ENCODE peak calls at places on chromosome 18, in ten cellular contexts. One of them, this sample, is unnamed.

GRCh38 chr18:51339866-51340265 is 142.4 kb upstream of the MEX3C start:
- DNase-seq in astrocyte: peak; percentile 30
- DNase-seq in GM23338: no peak
- DNase-seq in right cardiac atrium: no peak
- DNase-seq in Peyer's patch: no peak
- DNase-seq in stomach: no peak
- DNase-seq in heart left ventricle: no peak
- DNase-seq in iPS DF 6.9: no peak
- DNase-seq in lung: no peak
- DNase-seq in tibial artery: no peak
- DNase-seq in this sample: no peak

GRCh38 chr18:80159713-80160636 is 50.9 kb downstream of the ADNP2 start:
- DNase-seq in tibial artery: no peak
- DNase-seq in astrocyte: no peak
- DNase-seq in Peyer's patch: no peak
- DNase-seq in stomach: no peak
- DNase-seq in iPS DF 6.9: no peak
- DNase-seq in right cardiac atrium: peak; percentile 82
- DNase-seq in heart left ventricle: no peak
- DNase-seq in lung: no peak
- DNase-seq in GM23338: peak; percentile 81
- DNase-seq in this sample: peak; percentile 86

GRCh38 chr18:27656167-27656778 is 471.2 kb upstream of the CHST9 start:
- DNase-seq in tibial artery: no peak
- DNase-seq in Peyer's patch: no peak
- DNase-seq in stomach: no peak
- DNase-seq in iPS DF 6.9: no peak
- DNase-seq in right cardiac atrium: no peak
- DNase-seq in lung: no peak
- DNase-seq in GM23338: no peak
- DNase-seq in astrocyte: peak; percentile 73
- DNase-seq in heart left ventricle: no peak
- DNase-seq in this sample: no peak

GRCh38 chr18:51070545-51070944 is 40.5 kb downstream of the SMAD4 start:
- DNase-seq in Peyer's patch: no peak
- DNase-seq in right cardiac atrium: no peak
- DNase-seq in heart left ventricle: no peak
- DNase-seq in iPS DF 6.9: no peak
- DNase-seq in astrocyte: peak; percentile 89
- DNase-seq in tibial artery: no peak
- DNase-seq in lung: no peak
- DNase-seq in stomach: no peak
- DNase-seq in GM23338: no peak
- DNase-seq in this sample: no peak

GRCh38 chr18:28281400-28281799 is 104.5 kb upstream of the CDH2 start:
- DNase-seq in GM23338: peak; percentile 2
- DNase-seq in lung: no peak
- DNase-seq in iPS DF 6.9: no peak
- DNase-seq in heart left ventricle: no peak
- DNase-seq in stomach: no peak
- DNase-seq in Peyer's patch: no peak
- DNase-seq in right cardiac atrium: no peak
- DNase-seq in tibial artery: no peak
- DNase-seq in astrocyte: peak; percentile 4
- DNase-seq in this sample: no peak

GRCh38 chr18:79545714-79546113 is 133.9 kb upstream of the CTDP1 start:
- DNase-seq in heart left ventricle: no peak
- DNase-seq in astrocyte: no peak
- DNase-seq in lung: no peak
- DNase-seq in GM23338: no peak
- DNase-seq in right cardiac atrium: no peak
- DNase-seq in Peyer's patch: peak; percentile 34
- DNase-seq in stomach: peak; percentile 17
- DNase-seq in iPS DF 6.9: no peak
- DNase-seq in tibial artery: no peak
- DNase-seq in this sample: peak; percentile 56

GRCh38 chr18:44342167-44342566 is 338.5 kb upstream of the SETBP1 start:
- DNase-seq in tibial artery: no peak
- DNase-seq in Peyer's patch: no peak
- DNase-seq in iPS DF 6.9: no peak
- DNase-seq in astrocyte: peak; percentile 3
- DNase-seq in right cardiac atrium: peak; percentile 9
- DNase-seq in GM23338: no peak
- DNase-seq in heart left ventricle: no peak
- DNase-seq in lung: no peak
- DNase-seq in stomach: no peak
- DNase-seq in this sample: no peak

GRCh38 chr18:50820901-50821520 is 1.2 kb upstream of the MRO start:
- DNase-seq in heart left ventricle: no peak
- DNase-seq in stomach: no peak
- DNase-seq in iPS DF 6.9: no peak
- DNase-seq in lung: no peak
- DNase-seq in tibial artery: no peak
- DNase-seq in astrocyte: no peak
- DNase-seq in Peyer's patch: no peak
- DNase-seq in right cardiac atrium: no peak
- DNase-seq in GM23338: no peak
- DNase-seq in this sample: no peak

GRCh38 chr18:79685281-79685680 is 5.7 kb downstream of the CTDP1 start:
- DNase-seq in GM23338: no peak
- DNase-seq in stomach: no peak
- DNase-seq in lung: no peak
- DNase-seq in astrocyte: no peak
- DNase-seq in tibial artery: no peak
- DNase-seq in Peyer's patch: no peak
- DNase-seq in right cardiac atrium: no peak
- DNase-seq in iPS DF 6.9: no peak
- DNase-seq in heart left ventricle: no peak
- DNase-seq in this sample: peak; percentile 81

GRCh38 chr18:49839012-49839411 is 25.7 kb upstream of the ACAA2 start:
- DNase-seq in GM23338: no peak
- DNase-seq in heart left ventricle: no peak
- DNase-seq in Peyer's patch: no peak
- DNase-seq in lung: no peak
- DNase-seq in tibial artery: no peak
- DNase-seq in astrocyte: peak; percentile 79
- DNase-seq in right cardiac atrium: no peak
- DNase-seq in stomach: no peak
- DNase-seq in iPS DF 6.9: no peak
- DNase-seq in this sample: no peak

GRCh38 chr18:3886575-3887322 is 436.8 kb downstream of the TGIF1 start:
- DNase-seq in GM23338: no peak
- DNase-seq in right cardiac atrium: peak; percentile 41
- DNase-seq in stomach: no peak
- DNase-seq in astrocyte: no peak
- DNase-seq in iPS DF 6.9: no peak
- DNase-seq in lung: no peak
- DNase-seq in Peyer's patch: no peak
- DNase-seq in tibial artery: no peak
- DNase-seq in heart left ventricle: peak; percentile 33
- DNase-seq in this sample: no peak

GRCh38 chr18:35267809-35268208 is 22.2 kb downstream of the ZSCAN30 start:
- DNase-seq in tibial artery: no peak
- DNase-seq in heart left ventricle: peak; percentile 47
- DNase-seq in right cardiac atrium: peak; percentile 71
- DNase-seq in stomach: no peak
- DNase-seq in iPS DF 6.9: no peak
- DNase-seq in astrocyte: no peak
- DNase-seq in Peyer's patch: peak; percentile 79
- DNase-seq in GM23338: peak; percentile 49
- DNase-seq in lung: no peak
- DNase-seq in this sample: peak; percentile 83

GRCh38 chr18:23856466-23857175 is 157.9 kb upstream of the TTC39C start:
- DNase-seq in heart left ventricle: no peak
- DNase-seq in GM23338: no peak
- DNase-seq in astrocyte: no peak
- DNase-seq in Peyer's patch: no peak
- DNase-seq in stomach: no peak
- DNase-seq in iPS DF 6.9: no peak
- DNase-seq in tibial artery: no peak
- DNase-seq in lung: no peak
- DNase-seq in right cardiac atrium: no peak
- DNase-seq in this sample: no peak

GRCh38 chr18:50832754-50833153 is 12.9 kb upstream of the MRO start:
- DNase-seq in astrocyte: no peak
- DNase-seq in tibial artery: no peak
- DNase-seq in GM23338: no peak
- DNase-seq in right cardiac atrium: no peak
- DNase-seq in Peyer's patch: no peak
- DNase-seq in iPS DF 6.9: no peak
- DNase-seq in lung: no peak
- DNase-seq in heart left ventricle: no peak
- DNase-seq in stomach: no peak
- DNase-seq in this sample: no peak

GRCh38 chr18:59402432-59403090 is 43.5 kb upstream of the LMAN1 start:
- DNase-seq in iPS DF 6.9: peak; percentile 94
- DNase-seq in astrocyte: peak; percentile 47
- DNase-seq in stomach: peak; percentile 85
- DNase-seq in Peyer's patch: peak; percentile 75
- DNase-seq in tibial artery: peak; percentile 57
- DNase-seq in heart left ventricle: peak; percentile 67
- DNase-seq in GM23338: peak; percentile 97
- DNase-seq in lung: peak; percentile 72
- DNase-seq in right cardiac atrium: peak; percentile 76
- DNase-seq in this sample: peak; percentile 83

GRCh38 chr18:73163236-73163635 is 295.4 kb upstream of the NETO1 start:
- DNase-seq in astrocyte: no peak
- DNase-seq in GM23338: no peak
- DNase-seq in tibial artery: no peak
- DNase-seq in iPS DF 6.9: no peak
- DNase-seq in Peyer's patch: no peak
- DNase-seq in heart left ventricle: no peak
- DNase-seq in lung: no peak
- DNase-seq in right cardiac atrium: no peak
- DNase-seq in stomach: no peak
- DNase-seq in this sample: no peak

DNA sequence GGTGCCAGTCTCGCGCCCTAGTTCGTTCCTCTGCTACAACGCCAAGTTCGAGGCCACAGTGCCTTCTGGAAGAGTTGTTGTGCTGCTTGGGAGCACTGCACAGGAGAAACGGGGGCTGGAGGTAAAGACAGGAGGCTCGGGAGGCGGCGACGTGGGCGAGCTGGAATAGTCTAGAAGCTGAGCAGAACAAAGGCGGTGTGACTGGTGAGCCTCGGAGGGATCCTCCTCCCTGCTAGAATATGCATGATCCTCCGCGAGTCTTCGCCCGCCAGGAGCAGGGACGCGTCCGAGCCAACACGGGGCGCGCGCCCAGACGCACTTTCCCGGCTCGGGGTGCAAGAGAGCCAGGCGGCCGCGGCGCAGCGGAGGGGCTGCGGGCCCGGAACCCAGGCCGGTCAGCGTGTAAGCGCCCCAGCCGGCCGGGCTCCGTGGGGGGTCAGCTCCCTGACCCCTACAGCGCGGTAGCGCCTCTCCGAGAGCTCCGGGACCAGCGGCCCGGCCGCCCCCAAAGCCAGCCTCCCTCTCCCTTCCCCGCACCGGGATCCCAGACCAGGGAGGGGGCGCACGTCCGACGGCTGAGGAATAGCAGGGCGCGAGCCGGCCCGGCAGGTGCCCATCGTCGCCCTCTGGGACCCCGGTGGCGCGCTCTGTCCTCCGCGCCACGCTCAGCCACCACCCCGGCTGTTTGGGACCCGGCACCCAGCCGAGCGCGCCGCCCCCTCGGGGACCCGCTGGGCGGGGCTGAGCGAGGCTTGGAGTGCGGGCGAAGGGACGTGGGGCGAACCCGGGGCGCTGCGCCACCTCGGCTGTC is 62.4 kb downstream of the GNAL start:
- DNase-seq in astrocyte: no peak
- DNase-seq in stomach: no peak
- DNase-seq in right cardiac atrium: no peak
- DNase-seq in iPS DF 6.9: no peak
- DNase-seq in tibial artery: no peak
- DNase-seq in heart left ventricle: no peak
- DNase-seq in GM23338: peak; percentile 80
- DNase-seq in lung: no peak
- DNase-seq in Peyer's patch: no peak
- DNase-seq in this sample: no peak
- H3K4me3 ChIP-seq in astrocyte: no peak overlapping the region
- H3K4me3 ChIP-seq in stomach: peak overlapping the region; percentile 42
- H3K4me3 ChIP-seq in right cardiac atrium: peak overlapping the region; percentile 41
- H3K4me3 ChIP-seq in iPS DF 6.9: peak overlapping the region; percentile 51
- H3K4me3 ChIP-seq in tibial artery: peak overlapping the region; percentile 44
- H3K4me3 ChIP-seq in heart left ventricle: peak overlapping the region; percentile 25
- H3K4me3 ChIP-seq in GM23338: peak overlapping the region; percentile 73
- H3K4me3 ChIP-seq in lung: no peak overlapping the region
- H3K4me3 ChIP-seq in Peyer's patch: peak overlapping the region; percentile 41
- H3K4me3 ChIP-seq in this sample: peak overlapping the region; percentile 28

GRCh38 chr18:63234839-63235238 is 84.7 kb downstream of the BCL2 start:
- DNase-seq in GM23338: no peak
- DNase-seq in stomach: no peak
- DNase-seq in astrocyte: no peak
- DNase-seq in tibial artery: no peak
- DNase-seq in right cardiac atrium: no peak
- DNase-seq in Peyer's patch: no peak
- DNase-seq in heart left ventricle: no peak
- DNase-seq in lung: no peak
- DNase-seq in iPS DF 6.9: no peak
- DNase-seq in this sample: no peak
- H3K4me1 ChIP-seq in GM23338: peaks cover 25% of the 10 kb centered on the region
- H3K4me1 ChIP-seq in stomach: peaks cover 19% of the 10 kb centered on the region
- H3K4me1 ChIP-seq in astrocyte: peaks cover 16% of the 10 kb centered on the region
- H3K4me1 ChIP-seq in tibial artery: peaks cover 37% of the 10 kb centered on the region
- H3K4me1 ChIP-seq in right cardiac atrium: peaks cover 4% of the 10 kb centered on the region
- H3K4me1 ChIP-seq in Peyer's patch: peaks cover 16% of the 10 kb centered on the region
- H3K4me1 ChIP-seq in heart left ventricle: peaks cover 38% of the 10 kb centered on the region
- H3K4me1 ChIP-seq in lung: peaks cover 6% of the 10 kb centered on the region
- H3K4me1 ChIP-seq in iPS DF 6.9: peaks cover 5% of the 10 kb centered on the region
- H3K4me1 ChIP-seq in this sample: peaks cover 41% of the 10 kb centered on the region

GRCh38 chr18:31575515-31576246 is 16.0 kb upstream of the TTR start:
- DNase-seq in astrocyte: no peak
- DNase-seq in tibial artery: no peak
- DNase-seq in stomach: no peak
- DNase-seq in lung: no peak
- DNase-seq in iPS DF 6.9: no peak
- DNase-seq in Peyer's patch: no peak
- DNase-seq in GM23338: no peak
- DNase-seq in right cardiac atrium: no peak
- DNase-seq in heart left ventricle: no peak
- DNase-seq in this sample: no peak
- H3K4me3 ChIP-seq in astrocyte: no peak overlapping the region
- H3K4me3 ChIP-seq in tibial artery: no peak overlapping the region
- H3K4me3 ChIP-seq in stomach: no peak overlapping the region
- H3K4me3 ChIP-seq in lung: no peak overlapping the region
- H3K4me3 ChIP-seq in iPS DF 6.9: no peak overlapping the region
- H3K4me3 ChIP-seq in Peyer's patch: no peak overlapping the region
- H3K4me3 ChIP-seq in GM23338: no peak overlapping the region
- H3K4me3 ChIP-seq in right cardiac atrium: no peak overlapping the region
- H3K4me3 ChIP-seq in heart left ventricle: no peak overlapping the region
- H3K4me3 ChIP-seq in this sample: no peak overlapping the region

GRCh38 chr18:57889841-57890240 is 86.7 kb upstream of the ATP8B1 start:
- DNase-seq in GM23338: no peak
- DNase-seq in iPS DF 6.9: no peak
- DNase-seq in lung: no peak
- DNase-seq in right cardiac atrium: no peak
- DNase-seq in stomach: no peak
- DNase-seq in tibial artery: no peak
- DNase-seq in heart left ventricle: no peak
- DNase-seq in astrocyte: peak; percentile 35
- DNase-seq in Peyer's patch: no peak
- DNase-seq in this sample: no peak
- H3K4me1 ChIP-seq in GM23338: no peaks in the 10 kb centered on the region
- H3K4me1 ChIP-seq in iPS DF 6.9: no peaks in the 10 kb centered on the region
- H3K4me1 ChIP-seq in lung: no peaks in the 10 kb centered on the region
- H3K4me1 ChIP-seq in right cardiac atrium: no peaks in the 10 kb centered on the region
- H3K4me1 ChIP-seq in stomach: no peaks in the 10 kb centered on the region
- H3K4me1 ChIP-seq in tibial artery: no peaks in the 10 kb centered on the region
- H3K4me1 ChIP-seq in heart left ventricle: no peaks in the 10 kb centered on the region
- H3K4me1 ChIP-seq in astrocyte: no peaks in the 10 kb centered on the region
- H3K4me1 ChIP-seq in Peyer's patch: no peaks in the 10 kb centered on the region
- H3K4me1 ChIP-seq in this sample: no peaks in the 10 kb centered on the region